ENCODE peak calls at places on chromosomes 5 and 9, in six cellular contexts. One of them, this sample, is unnamed.

GRCh38 chr5:123500476-123500875 is 11.5 kb upstream of the CSNK1G3 start:
- DNase-seq in cardiac muscle cell: no peak
- DNase-seq in fibroblast of villous mesenchyme: peak
- DNase-seq in WTC11: no peak
- DNase-seq in esophagus squamous epithelium: no peak
- DNase-seq in HFF-Myc: no peak
- DNase-seq in this sample: no peak

GRCh38 chr9:88300556-88300955 is 87.7 kb upstream of the SPIN1 start:
- DNase-seq in esophagus squamous epithelium: no peak
- DNase-seq in fibroblast of villous mesenchyme: no peak
- DNase-seq in WTC11: no peak
- DNase-seq in cardiac muscle cell: no peak
- DNase-seq in HFF-Myc: no peak
- DNase-seq in this sample: no peak

GRCh38 chr9:120386390-120387131 is 193.4 kb downstream of the CDK5RAP2 start:
- DNase-seq in cardiac muscle cell: peak
- DNase-seq in HFF-Myc: no peak
- DNase-seq in WTC11: no peak
- DNase-seq in esophagus squamous epithelium: no peak
- DNase-seq in fibroblast of villous mesenchyme: no peak
- DNase-seq in this sample: no peak

GRCh38 chr9:80552931-80553330 is 981.2 kb downstream of the TLE4 start:
- DNase-seq in HFF-Myc: no peak
- DNase-seq in cardiac muscle cell: peak
- DNase-seq in esophagus squamous epithelium: no peak
- DNase-seq in WTC11: no peak
- DNase-seq in fibroblast of villous mesenchyme: peak
- DNase-seq in this sample: peak

GRCh38 chr5:139745800-139746690 is 49.6 kb upstream of the PSD2 start:
- DNase-seq in HFF-Myc: no peak
- DNase-seq in fibroblast of villous mesenchyme: peak
- DNase-seq in esophagus squamous epithelium: no peak
- DNase-seq in WTC11: peak
- DNase-seq in cardiac muscle cell: peak
- DNase-seq in this sample: no peak

GRCh38 chr9:107158321-107158720 is 124.8 kb upstream of the RAD23B start:
- DNase-seq in WTC11: peak
- DNase-seq in cardiac muscle cell: peak
- DNase-seq in esophagus squamous epithelium: no peak
- DNase-seq in fibroblast of villous mesenchyme: peak
- DNase-seq in HFF-Myc: no peak
- DNase-seq in this sample: no peak

GRCh38 chr9:68808481-68808880 is 103.4 kb downstream of the PIP5K1B start:
- DNase-seq in cardiac muscle cell: no peak
- DNase-seq in esophagus squamous epithelium: no peak
- DNase-seq in fibroblast of villous mesenchyme: no peak
- DNase-seq in WTC11: no peak
- DNase-seq in HFF-Myc: no peak
- DNase-seq in this sample: no peak

GRCh38 chr5:92180406-92180805 is 797.3 kb upstream of the ARRDC3 start:
- DNase-seq in esophagus squamous epithelium: no peak
- DNase-seq in WTC11: no peak
- DNase-seq in cardiac muscle cell: no peak
- DNase-seq in fibroblast of villous mesenchyme: no peak
- DNase-seq in HFF-Myc: no peak
- DNase-seq in this sample: no peak

GRCh38 chr9:14258156-14258555 is 55.8 kb downstream of the NFIB start:
- DNase-seq in WTC11: no peak
- DNase-seq in esophagus squamous epithelium: no peak
- DNase-seq in cardiac muscle cell: no peak
- DNase-seq in fibroblast of villous mesenchyme: no peak
- DNase-seq in HFF-Myc: no peak
- DNase-seq in this sample: no peak

GRCh38 chr9:110064721-110065252 is 143.2 kb downstream of the C9orf152 start:
- DNase-seq in WTC11: no peak
- DNase-seq in cardiac muscle cell: no peak
- DNase-seq in HFF-Myc: no peak
- DNase-seq in fibroblast of villous mesenchyme: no peak
- DNase-seq in esophagus squamous epithelium: no peak
- DNase-seq in this sample: no peak

GRCh38 chr5:74199436-74200210 is 440.9 kb downstream of the ENC1 start:
- DNase-seq in WTC11: no peak
- DNase-seq in fibroblast of villous mesenchyme: peak
- DNase-seq in cardiac muscle cell: peak
- DNase-seq in esophagus squamous epithelium: no peak
- DNase-seq in HFF-Myc: no peak
- DNase-seq in this sample: no peak

GRCh38 chr5:119190470-119190869 is 119.6 kb downstream of the DMXL1 start:
- DNase-seq in cardiac muscle cell: no peak
- DNase-seq in WTC11: no peak
- DNase-seq in fibroblast of villous mesenchyme: no peak
- DNase-seq in esophagus squamous epithelium: no peak
- DNase-seq in HFF-Myc: no peak
- DNase-seq in this sample: no peak

GRCh38 chr5:96790851-96791513 is 16.8 kb downstream of the ERAP1 start:
- DNase-seq in esophagus squamous epithelium: no peak
- DNase-seq in HFF-Myc: no peak
- DNase-seq in cardiac muscle cell: peak
- DNase-seq in fibroblast of villous mesenchyme: peak
- DNase-seq in WTC11: no peak
- DNase-seq in this sample: no peak

GRCh38 chr5:98428806-98429205 is 344.7 kb upstream of the RGMB start:
- DNase-seq in esophagus squamous epithelium: no peak
- DNase-seq in fibroblast of villous mesenchyme: peak
- DNase-seq in WTC11: no peak
- DNase-seq in cardiac muscle cell: peak
- DNase-seq in HFF-Myc: peak
- DNase-seq in this sample: no peak

GRCh38 chr9:108041551-108041950 is 552.0 kb upstream of the KLF4 start:
- DNase-seq in WTC11: no peak
- DNase-seq in fibroblast of villous mesenchyme: peak
- DNase-seq in cardiac muscle cell: peak
- DNase-seq in esophagus squamous epithelium: no peak
- DNase-seq in HFF-Myc: no peak
- DNase-seq in this sample: no peak

GRCh38 chr5:132417010-132417439 is 47.5 kb downstream of the SLC22A5 start:
- DNase-seq in HFF-Myc: no peak
- DNase-seq in WTC11: no peak
- DNase-seq in fibroblast of villous mesenchyme: no peak
- DNase-seq in cardiac muscle cell: no peak
- DNase-seq in esophagus squamous epithelium: no peak
- DNase-seq in this sample: no peak

GRCh38 chr5:123997354-123998215 is 485.6 kb downstream of the CSNK1G3 start:
- DNase-seq in WTC11: no peak
- DNase-seq in HFF-Myc: peak
- DNase-seq in cardiac muscle cell: peak
- DNase-seq in fibroblast of villous mesenchyme: peak
- DNase-seq in esophagus squamous epithelium: no peak
- DNase-seq in this sample: no peak

GRCh38 chr9:111870774-111871542 is 25.7 kb upstream of the UGCG start:
- DNase-seq in fibroblast of villous mesenchyme: no peak
- DNase-seq in WTC11: no peak
- DNase-seq in cardiac muscle cell: no peak
- DNase-seq in esophagus squamous epithelium: no peak
- DNase-seq in HFF-Myc: no peak
- DNase-seq in this sample: no peak

GRCh38 chr5:36417668-36418067 is 116.0 kb upstream of the RANBP3L start:
- DNase-seq in HFF-Myc: no peak
- DNase-seq in fibroblast of villous mesenchyme: no peak
- DNase-seq in cardiac muscle cell: no peak
- DNase-seq in WTC11: peak
- DNase-seq in esophagus squamous epithelium: no peak
- DNase-seq in this sample: no peak

GRCh38 chr9:131037336-131038255 is 28.6 kb downstream of the LAMC3 start:
- DNase-seq in cardiac muscle cell: peak
- DNase-seq in esophagus squamous epithelium: no peak
- DNase-seq in WTC11: no peak
- DNase-seq in HFF-Myc: no peak
- DNase-seq in fibroblast of villous mesenchyme: no peak
- DNase-seq in this sample: no peak

GRCh38 chr5:14178671-14179211 is 35.6 kb downstream of the TRIO start:
- DNase-seq in HFF-Myc: no peak
- DNase-seq in cardiac muscle cell: peak
- DNase-seq in esophagus squamous epithelium: no peak
- DNase-seq in WTC11: peak
- DNase-seq in fibroblast of villous mesenchyme: peak
- DNase-seq in this sample: no peak

GRCh38 chr5:106097308-106097707 is 1573.4 kb downstream of the EFNA5 start:
- DNase-seq in WTC11: no peak
- DNase-seq in cardiac muscle cell: peak
- DNase-seq in fibroblast of villous mesenchyme: peak
- DNase-seq in HFF-Myc: no peak
- DNase-seq in esophagus squamous epithelium: no peak
- DNase-seq in this sample: no peak

GRCh38 chr5:35876922-35877321 is 20.2 kb downstream of the IL7R start:
- DNase-seq in WTC11: no peak
- DNase-seq in HFF-Myc: no peak
- DNase-seq in esophagus squamous epithelium: no peak
- DNase-seq in cardiac muscle cell: no peak
- DNase-seq in fibroblast of villous mesenchyme: peak
- DNase-seq in this sample: no peak

GRCh38 chr5:179795863-179796833 is 2.4 kb downstream of the LTC4S start:
- DNase-seq in cardiac muscle cell: peak
- DNase-seq in HFF-Myc: no peak
- DNase-seq in fibroblast of villous mesenchyme: peak
- DNase-seq in esophagus squamous epithelium: no peak
- DNase-seq in WTC11: peak
- DNase-seq in this sample: no peak

GRCh38 chr9:134625361-134626140 is 16.1 kb upstream of the COL5A1 start:
- DNase-seq in cardiac muscle cell: peak
- DNase-seq in fibroblast of villous mesenchyme: peak
- DNase-seq in HFF-Myc: no peak
- DNase-seq in WTC11: peak
- DNase-seq in esophagus squamous epithelium: no peak
- DNase-seq in this sample: peak

GRCh38 chr5:143976055-143976454 is 164.1 kb downstream of the HMHB1 start:
- DNase-seq in fibroblast of villous mesenchyme: no peak
- DNase-seq in cardiac muscle cell: no peak
- DNase-seq in HFF-Myc: no peak
- DNase-seq in WTC11: no peak
- DNase-seq in esophagus squamous epithelium: no peak
- DNase-seq in this sample: no peak

GRCh38 chr9:121441163-121441562 is 58.5 kb downstream of the GGTA1 start:
- DNase-seq in cardiac muscle cell: no peak
- DNase-seq in WTC11: no peak
- DNase-seq in esophagus squamous epithelium: no peak
- DNase-seq in HFF-Myc: no peak
- DNase-seq in fibroblast of villous mesenchyme: no peak
- DNase-seq in this sample: no peak

GRCh38 chr9:121447341-121447834 is 52.3 kb downstream of the GGTA1 start:
- DNase-seq in cardiac muscle cell: peak
- DNase-seq in WTC11: no peak
- DNase-seq in esophagus squamous epithelium: no peak
- DNase-seq in fibroblast of villous mesenchyme: peak
- DNase-seq in HFF-Myc: peak
- DNase-seq in this sample: no peak

GRCh38 chr9:121450241-121450640 is 49.4 kb downstream of the GGTA1 start:
- DNase-seq in HFF-Myc: no peak
- DNase-seq in fibroblast of villous mesenchyme: peak
- DNase-seq in cardiac muscle cell: no peak
- DNase-seq in WTC11: no peak
- DNase-seq in esophagus squamous epithelium: no peak
- DNase-seq in this sample: no peak

GRCh38 chr9:121449786-121450185 is 49.9 kb downstream of the GGTA1 start:
- DNase-seq in WTC11: no peak
- DNase-seq in cardiac muscle cell: no peak
- DNase-seq in HFF-Myc: no peak
- DNase-seq in esophagus squamous epithelium: no peak
- DNase-seq in fibroblast of villous mesenchyme: no peak
- DNase-seq in this sample: no peak

GRCh38 chr9:121445986-121446385 is 53.7 kb downstream of the GGTA1 start:
- DNase-seq in HFF-Myc: no peak
- DNase-seq in cardiac muscle cell: no peak
- DNase-seq in WTC11: peak
- DNase-seq in esophagus squamous epithelium: no peak
- DNase-seq in fibroblast of villous mesenchyme: no peak
- DNase-seq in this sample: no peak
- TF ChIP-seq CTCF in HFF-Myc: no peak
- TF ChIP-seq CTCF in cardiac muscle cell: no peak
- TF ChIP-seq CTCF in WTC11: no peak
- TF ChIP-seq CTCF in esophagus squamous epithelium: no peak
- TF ChIP-seq CTCF in fibroblast of villous mesenchyme: no peak
- TF ChIP-seq CTCF in this sample: no peak

DNA sequence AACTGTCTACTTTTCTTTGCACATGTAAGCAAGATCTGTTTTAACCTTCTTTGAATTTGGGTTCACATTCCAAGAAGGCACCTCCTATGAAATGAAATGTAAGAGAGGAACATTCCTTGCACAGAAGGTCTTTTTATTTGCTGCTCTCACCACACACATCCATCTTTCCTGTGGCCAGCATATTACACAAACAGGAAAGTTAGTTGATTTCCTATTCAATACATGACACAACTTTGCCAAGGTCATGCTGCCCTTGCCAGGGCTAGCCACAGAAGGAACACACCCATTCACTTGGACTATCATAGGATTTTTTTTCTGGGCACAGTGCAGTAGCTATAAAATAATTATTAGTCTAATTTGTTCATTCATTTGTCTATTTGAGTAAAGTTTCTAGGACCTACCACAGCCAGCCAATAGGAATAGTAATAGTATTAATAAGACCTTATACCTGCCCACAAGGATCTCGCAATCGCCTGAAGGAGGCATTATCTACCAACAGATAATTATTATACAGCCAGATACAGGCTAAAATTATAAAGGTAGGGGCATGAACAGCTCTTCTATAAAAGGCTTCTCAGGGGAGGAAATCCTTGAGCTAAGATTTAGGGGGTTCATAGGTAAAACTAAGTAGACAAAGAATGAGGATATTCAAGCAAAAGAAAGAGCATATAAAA is 78.1 kb upstream of the NREP start:
- DNase-seq in WTC11: no peak
- DNase-seq in esophagus squamous epithelium: no peak
- DNase-seq in cardiac muscle cell: peak
- DNase-seq in fibroblast of villous mesenchyme: no peak
- DNase-seq in HFF-Myc: no peak
- DNase-seq in this sample: no peak
- TF ChIP-seq CTCF in WTC11: no peak
- TF ChIP-seq CTCF in esophagus squamous epithelium: no peak
- TF ChIP-seq CTCF in cardiac muscle cell: no peak
- TF ChIP-seq CTCF in fibroblast of villous mesenchyme: peak
- TF ChIP-seq CTCF in HFF-Myc: no peak
- TF ChIP-seq CTCF in this sample: no peak

DNA sequence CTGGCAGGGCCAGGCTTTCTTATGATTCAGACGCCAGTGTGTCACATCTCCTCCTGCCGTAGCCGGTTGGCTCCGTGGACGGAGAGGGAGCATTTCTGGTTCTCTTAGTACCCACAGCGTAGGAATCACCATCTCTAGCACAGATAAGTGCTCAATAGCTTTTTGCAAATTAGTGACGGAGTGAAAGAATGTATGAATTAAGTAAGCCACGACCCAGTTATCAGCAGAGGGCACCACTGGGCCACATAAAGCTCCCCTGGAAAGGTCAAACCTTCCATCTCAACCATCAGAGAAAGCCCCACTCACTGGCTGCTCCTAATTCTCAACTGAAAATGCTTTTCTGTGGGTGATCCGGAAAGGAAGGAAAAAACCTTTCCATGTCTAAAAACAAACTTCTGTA is 317.0 kb upstream of the ADCY2 start:
- DNase-seq in esophagus squamous epithelium: no peak
- DNase-seq in HFF-Myc: no peak
- DNase-seq in cardiac muscle cell: no peak
- DNase-seq in fibroblast of villous mesenchyme: no peak
- DNase-seq in WTC11: peak
- DNase-seq in this sample: no peak
- TF ChIP-seq CTCF in esophagus squamous epithelium: no peak
- TF ChIP-seq CTCF in HFF-Myc: no peak
- TF ChIP-seq CTCF in cardiac muscle cell: no peak
- TF ChIP-seq CTCF in fibroblast of villous mesenchyme: no peak
- TF ChIP-seq CTCF in WTC11: no peak
- TF ChIP-seq CTCF in this sample: no peak

GRCh38 chr5:141330299-141331080 is at the start of gene PCDHGA1:
- DNase-seq in esophagus squamous epithelium: no peak
- DNase-seq in WTC11: peak
- DNase-seq in HFF-Myc: no peak
- DNase-seq in fibroblast of villous mesenchyme: peak
- DNase-seq in cardiac muscle cell: peak
- DNase-seq in this sample: no peak
- TF ChIP-seq CTCF in esophagus squamous epithelium: no peak
- TF ChIP-seq CTCF in WTC11: peak
- TF ChIP-seq CTCF in HFF-Myc: peak
- TF ChIP-seq CTCF in fibroblast of villous mesenchyme: peak
- TF ChIP-seq CTCF in cardiac muscle cell: peak
- TF ChIP-seq CTCF in this sample: no peak

This sample was measured in ascending aorta.